ENCODE peak calls at places on chromosomes 7 and 10, in seven cellular contexts. B is mammary epithelial cell, Y is cardiac fibroblast, I is transverse colon, X is lower leg skin, C is choroid plexus epithelial cell, Q is spleen. F is an unnamed sample.

GRCh38 chr7:28018020-28018419 is 162.6 kb downstream of the JAZF1 start:
- DNase-seq in I (no peak), B (no peak), C (no peak), Q (no peak), Y (no peak), X (no peak), F (no peak)

GRCh38 chr10:86168256-86168655 is 198.3 kb downstream of the GRID1 start:
- DNase-seq in B (no peak), Q (peak), I (peak), X (no peak), Y (no peak), C (no peak), F (no peak)

GRCh38 chr10:1102836-1103235 is 46.7 kb downstream of the WDR37 start:
- DNase-seq in C (peak), B (no peak), X (peak), Y (no peak), I (no peak), Q (no peak), F (no peak)

GRCh38 chr10:104806791-104807190 is 165.7 kb downstream of the SORCS3 start:
- DNase-seq in C (no peak), Y (no peak), B (no peak), X (no peak), Q (no peak), I (no peak), F (no peak)

GRCh38 chr10:114925675-114926204 is 12.3 kb upstream of the TRUB1 start:
- DNase-seq in Q (no peak), X (no peak), B (peak), I (no peak), C (peak), Y (peak), F (peak)

GRCh38 chr7:82050792-82051191 is 280.9 kb upstream of the HGF start:
- DNase-seq in C (peak), X (no peak), I (no peak), Q (no peak), Y (peak), B (no peak), F (peak)

GRCh38 chr10:21989453-21990154 is 13.9 kb downstream of the DNAJC1 start:
- DNase-seq in C (peak), B (peak), Y (peak), I (peak), X (no peak), Q (no peak), F (peak)

GRCh38 chr10:623039-623438 is 66.4 kb downstream of the DIP2C start:
- DNase-seq in B (no peak), Y (no peak), Q (peak), I (no peak), C (no peak), X (no peak), F (no peak)

GRCh38 chr7:22413211-22413610 is 56.3 kb upstream of the RAPGEF5 start:
- DNase-seq in I (no peak), B (no peak), C (no peak), X (no peak), Y (no peak), Q (no peak), F (no peak)

GRCh38 chr7:879093-879492 is 2.7 kb downstream of the GET4 start:
- DNase-seq in X (no peak), Q (peak), I (no peak), B (no peak), Y (no peak), C (no peak), F (no peak)

GRCh38 chr7:29865526-29865925 is 59.2 kb downstream of the WIPF3 start:
- DNase-seq in C (peak), B (peak), X (no peak), Q (no peak), Y (peak), I (no peak), F (peak)

GRCh38 chr10:77637474-77637985 is at the start of gene KCNMA1:
- DNase-seq in X (no peak), Y (no peak), B (peak), Q (peak), C (no peak), I (peak), F (no peak)

GRCh38 chr10:11693376-11693775 is 48.8 kb upstream of the ECHDC3 start:
- DNase-seq in X (no peak), Q (no peak), Y (no peak), I (no peak), B (no peak), C (no peak), F (no peak)

GRCh38 chr7:75739796-75740672 is 1.3 kb upstream of the HIP1 start:
- DNase-seq in Q (no peak), Y (peak), B (no peak), I (no peak), X (peak), C (peak), F (peak)

GRCh38 chr7:46205478-46205877 is 284.4 kb upstream of the IGFBP3 start:
- DNase-seq in B (peak), Y (no peak), Q (no peak), I (peak), X (no peak), C (no peak), F (no peak)

GRCh38 chr10:10821926-10822325 is 195.7 kb upstream of the CELF2 start:
- DNase-seq in C (no peak), Y (no peak), B (no peak), I (no peak), X (no peak), Q (no peak), F (no peak)

GRCh38 chr7:100895956-100896742 is 461 bp upstream of the ACHE start:
- DNase-seq in C (no peak), B (no peak), X (peak), I (peak), Y (no peak), Q (peak), F (no peak)

GRCh38 chr10:28254290-28254985 is 48.4 kb downstream of the MPP7 start:
- DNase-seq in C (peak), Y (peak), B (peak), Q (no peak), I (no peak), X (no peak), F (peak)

GRCh38 chr7:81873559-81873958 is 103.7 kb upstream of the HGF start:
- DNase-seq in Q (no peak), Y (peak), B (no peak), I (no peak), C (peak), X (no peak), F (peak)

GRCh38 chr7:88281729-88282128 is 25.0 kb downstream of the STEAP4 start:
- DNase-seq in X (no peak), Q (no peak), C (no peak), I (no peak), B (no peak), Y (no peak), F (no peak)

GRCh38 chr10:119198438-119198837 is 8.9 kb upstream of the GRK5 start:
- DNase-seq in Q (no peak), B (no peak), C (peak), I (no peak), X (no peak), Y (peak), F (no peak)

GRCh38 chr10:79354615-79355014 is 7.3 kb downstream of the PPIF start:
- DNase-seq in C (no peak), B (no peak), Q (no peak), I (no peak), X (no peak), Y (no peak), F (no peak)

GRCh38 chr7:47543056-47543455 is 38.9 kb downstream of the TNS3 start:
- DNase-seq in Q (peak), B (no peak), I (no peak), X (no peak), C (no peak), Y (no peak), F (no peak)

GRCh38 chr10:90352288-90352687 is 505.6 kb downstream of the HTR7 start:
- DNase-seq in C (peak), X (no peak), Q (no peak), I (no peak), Y (no peak), B (no peak), F (no peak)

GRCh38 chr10:115093286-115093775 is at the start of gene ATRNL1:
- DNase-seq in Y (peak), Q (peak), C (no peak), I (peak), X (no peak), B (peak), F (no peak)

GRCh38 chr10:117736655-117737054 is 194.1 kb downstream of the EMX2 start:
- DNase-seq in I (no peak), C (no peak), X (no peak), Y (no peak), B (no peak), Q (no peak), F (no peak)

GRCh38 chr7:55020481-55020871 is 1.7 kb downstream of the EGFR start:
- DNase-seq in I (peak), X (peak), Y (peak), Q (no peak), B (peak), C (peak), F (peak)

GRCh38 chr7:54841772-54842707 is 83.0 kb upstream of the SEC61G start:
- DNase-seq in B (no peak), X (no peak), Q (no peak), Y (peak), I (peak), C (peak), F (peak)

GRCh38 chr7:138514044-138514443 is 54.0 kb downstream of the TRIM24 start:
- DNase-seq in I (no peak), Y (no peak), Q (no peak), B (no peak), C (no peak), X (no peak), F (no peak)

GRCh38 chr7:11428877-11429617 is 403.0 kb downstream of the THSD7A start:
- DNase-seq in Q (no peak), I (no peak), Y (no peak), X (no peak), B (no peak), C (no peak), F (no peak)

GRCh38 chr7:11424006-11424405 is 408.0 kb downstream of the THSD7A start:
- DNase-seq in Q (no peak), X (no peak), B (no peak), Y (no peak), I (no peak), C (no peak), F (no peak)

GRCh38 chr7:11430112-11430511 is 401.9 kb downstream of the THSD7A start:
- DNase-seq in X (no peak), B (no peak), C (no peak), Y (no peak), I (no peak), Q (no peak), F (no peak)

GRCh38 chr7:11427686-11428273 is 404.2 kb downstream of the THSD7A start:
- DNase-seq in B (peak), Y (peak), I (no peak), C (peak), X (no peak), Q (no peak), F (peak)
- TF ChIP-seq CTCF in B (peak), Y (peak), I (peak), C (peak), X (no peak), Q (no peak), F (peak)

GRCh38 chr10:26488344-26488743 is 50.2 kb downstream of the APBB1IP start:
- DNase-seq in X (no peak), I (no peak), B (no peak), Q (no peak), C (no peak), Y (no peak), F (peak)
- H3K4me3 ChIP-seq in X (no peak), I (no peak), B (no peak), Q (no peak), C (no peak), Y (no peak), F (no peak)

GRCh38 chr7:116399808-116400207 is 99.7 kb upstream of the CAV2 start:
- DNase-seq in Q (no peak), C (peak), I (no peak), B (peak), X (no peak), Y (peak), F (peak)
- TF ChIP-seq CTCF in Q (no peak), C (no peak), I (no peak), B (no peak), X (no peak), Y (no peak), F (no peak)

GRCh38 chr7:11054033-11054432 is 80.4 kb downstream of the PHF14 start:
- DNase-seq in Q (no peak), I (no peak), C (no peak), Y (no peak), B (no peak), X (no peak), F (no peak)
- H3K4me3 ChIP-seq in Q (no peak), I (no peak), C (no peak), Y (no peak), B (no peak), X (no peak), F (no peak)

DNA sequence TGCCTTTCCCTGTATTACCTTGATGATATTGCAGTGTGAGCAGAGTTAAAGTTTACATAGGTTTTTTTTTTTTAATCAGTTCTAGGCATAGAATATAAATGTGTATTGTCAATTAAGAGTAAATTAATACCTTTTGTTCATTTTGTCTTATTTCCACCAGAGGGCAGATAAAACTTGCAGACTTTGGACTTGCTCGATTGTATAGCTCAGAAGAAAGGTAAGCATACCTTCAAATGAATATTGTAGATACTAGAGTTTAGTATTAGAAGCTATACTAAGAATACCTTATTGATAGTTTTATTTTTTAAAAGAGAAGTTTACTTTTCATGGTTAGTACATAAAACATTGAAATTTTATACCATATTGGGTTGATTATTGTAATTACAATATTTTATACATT is 86.8 kb downstream of the MPLKIP start:
- DNase-seq in C (peak), I (no peak), Y (no peak), B (no peak), X (no peak), Q (no peak), F (no peak)
- TF ChIP-seq CTCF in C (peak), I (no peak), Y (peak), B (peak), X (no peak), Q (no peak), F (peak)

DNA sequence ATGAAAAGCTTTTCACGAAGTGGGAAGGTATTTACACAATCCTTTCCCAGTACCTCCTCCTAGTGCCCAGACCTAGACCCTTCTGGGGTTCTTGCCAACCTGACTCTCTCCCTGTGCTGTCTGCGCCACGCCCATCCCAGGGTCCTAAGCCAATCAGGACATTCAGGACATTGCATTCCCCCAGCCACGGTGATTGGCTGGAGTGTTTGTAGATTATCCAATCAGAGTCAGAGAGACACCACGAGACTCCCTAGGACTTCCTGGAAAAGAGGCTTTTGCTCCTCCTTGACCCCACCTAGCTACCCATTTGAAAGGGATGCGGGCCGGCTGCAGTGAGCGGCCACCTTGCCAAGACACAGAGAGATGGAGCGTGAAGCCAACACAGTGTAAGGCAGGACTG is 3.5 kb upstream of the GDF2 start:
- DNase-seq in I (no peak), B (no peak), X (peak), Q (no peak), C (no peak), Y (no peak), F (no peak)
- H3K4me3 ChIP-seq in I (no peak), B (no peak), X (no peak), Q (no peak), C (no peak), Y (no peak), F (no peak)

GRCh38 chr7:142323706-142324105 is 65.8 kb upstream of the PRSS58 start:
- DNase-seq in Y (no peak), X (no peak), I (peak), Q (no peak), B (peak), C (peak), F (no peak)
- TF ChIP-seq CTCF in Y (peak), X (no peak), I (no peak), Q (no peak), B (peak), C (peak), F (peak)

GRCh38 chr7:74025745-74026144 is 2.2 kb upstream of the ELN start:
- DNase-seq in Q (no peak), B (no peak), X (no peak), I (no peak), C (no peak), Y (no peak), F (no peak)
- H3K4me3 ChIP-seq in Q (no peak), B (no peak), X (no peak), I (no peak), C (no peak), Y (no peak), F (no peak)

F was measured in fibroblast of the aortic adventitia.